ENCODE peak calls at places on chromosomes 16 and 17, in six cellular contexts. X is GF-D8, A is HCT116, P is SJCRH30, I is lung, Q is mesothelial cell of epicardium. Z is an unnamed sample.
A peak's percentile ranks its signal among the peaks of the same experiment; 100 is the strongest.

GRCh38 chr17:36524428-36524876 is 10.2 kb downstream of the MYO19 start:
- DNase-seq in X (no peak), I (no peak), A (no peak), P (no peak), Q (no peak), Z (no peak)

GRCh38 chr17:65346166-65346565 is 209.0 kb downstream of the RGS9 start:
- DNase-seq in A (no peak), P (no peak), X (no peak), Q (no peak), I (no peak), Z (no peak)

GRCh38 chr16:89035698-89036570 is 57.7 kb upstream of the ACSF3 start:
- DNase-seq in P (no peak), A (no peak), I (no peak), Q (no peak), X (no peak), Z (no peak)

GRCh38 chr17:27294689-27295630 is 1.0 kb downstream of the WSB1 start:
- DNase-seq in I (peak; percentile 69), X (peak; percentile 30), P (peak; percentile 55), A (peak; percentile 24), Q (no peak), Z (no peak)

GRCh38 chr16:8885674-8886592 is 3.8 kb downstream of the LITAFD start:
- DNase-seq in I (no peak), X (no peak), P (peak; percentile 55), Q (no peak), A (no peak), Z (no peak)

GRCh38 chr16:87241135-87241771 is 75.9 kb downstream of the C16orf95 start:
- DNase-seq in Q (no peak), P (no peak), X (no peak), A (no peak), I (no peak), Z (no peak)

GRCh38 chr17:15392326-15392739 is 50.9 kb upstream of the TEKT3 start:
- DNase-seq in P (no peak), Q (no peak), X (no peak), I (no peak), A (no peak), Z (no peak)

GRCh38 chr16:57795431-57795878 is 6.8 kb downstream of the KIFC3 start:
- DNase-seq in P (peak; percentile 33), X (no peak), I (peak; percentile 60), Q (no peak), A (peak; percentile 53), Z (no peak)

GRCh38 chr17:63402808-63403207 is 43.3 kb downstream of the CYB561 start:
- DNase-seq in P (peak; percentile 9), Q (no peak), X (no peak), A (no peak), I (no peak), Z (no peak)